ENCODE peak calls at places on chromosomes 2 and 18, in ten cellular contexts. W is heart left ventricle, N is body of pancreas, P is sigmoid colon, U is ovary, A is HCT116, H is esophagus squamous epithelium, M is lower leg skin, V is tibial nerve, E is A549. J is an unnamed sample.

GRCh38 chr18:27954226-27954625 is 222.7 kb downstream of the CDH2 start:
- DNase-seq in W (no peak), N (no peak), P (no peak), U (no peak), A (no peak), H (no peak), M (no peak), V (no peak), E (no peak), J (no peak)

GRCh38 chr2:1701556-1702185 is 42.6 kb downstream of the PXDN start:
- DNase-seq in W (no peak), N (no peak), P (peak), U (no peak), A (peak), H (no peak), M (peak), V (no peak), E (no peak), J (no peak)

GRCh38 chr2:7792031-7792651 is 874.9 kb downstream of the RNF144A start:
- DNase-seq in W (no peak), N (peak), P (no peak), U (no peak), A (no peak), H (no peak), M (peak), V (no peak), E (no peak), J (no peak)

GRCh38 chr2:62216616-62217015 is 20.7 kb downstream of the B3GNT2 start:
- DNase-seq in W (no peak), N (peak), P (no peak), U (no peak), A (no peak), H (no peak), M (peak), V (peak), E (no peak), J (no peak)

GRCh38 chr18:55256568-55257289 is 297.5 kb upstream of the CCDC68 start:
- DNase-seq in W (no peak), N (no peak), P (no peak), U (no peak), A (no peak), H (no peak), M (no peak), V (no peak), E (no peak), J (no peak)

GRCh38 chr18:57397440-57397839 is 37.7 kb upstream of the ONECUT2 start:
- DNase-seq in W (no peak), N (no peak), P (no peak), U (no peak), A (peak), H (no peak), M (no peak), V (no peak), E (no peak), J (no peak)

GRCh38 chr2:10169581-10169980 is 47.0 kb downstream of the RRM2 start:
- DNase-seq in W (no peak), N (no peak), P (no peak), U (no peak), A (no peak), H (no peak), M (no peak), V (no peak), E (no peak), J (no peak)

GRCh38 chr2:27271631-27272340 is 3.4 kb upstream of the DNAJC5G start:
- DNase-seq in W (no peak), N (no peak), P (peak), U (no peak), A (no peak), H (no peak), M (no peak), V (no peak), E (no peak), J (peak)

GRCh38 chr2:105887246-105887645 is 142.5 kb downstream of the NCK2 start:
- DNase-seq in W (no peak), N (no peak), P (no peak), U (no peak), A (no peak), H (no peak), M (peak), V (no peak), E (no peak), J (no peak)

GRCh38 chr18:37184209-37184868 is 355.4 kb downstream of the KIAA1328 start:
- DNase-seq in W (no peak), N (no peak), P (no peak), U (no peak), A (no peak), H (no peak), M (no peak), V (no peak), E (no peak), J (no peak)

GRCh38 chr18:77749189-77749588 is 499.5 kb downstream of the GALR1 start:
- DNase-seq in W (no peak), N (no peak), P (no peak), U (no peak), A (no peak), H (no peak), M (no peak), V (no peak), E (no peak), J (peak)

GRCh38 chr2:181788883-181789555 is 102.5 kb upstream of the ITPRID2 start:
- DNase-seq in W (no peak), N (no peak), P (no peak), U (no peak), A (no peak), H (no peak), M (no peak), V (no peak), E (no peak), J (no peak)

GRCh38 chr18:72871091-72871490 is 3.3 kb upstream of the NETO1 start:
- DNase-seq in W (no peak), N (no peak), P (no peak), U (no peak), A (no peak), H (no peak), M (no peak), V (no peak), E (no peak), J (no peak)

GRCh38 chr2:178403671-178404379 is 47.1 kb downstream of the PRKRA start:
- DNase-seq in W (no peak), N (no peak), P (no peak), U (no peak), A (no peak), H (no peak), M (no peak), V (no peak), E (no peak), J (no peak)

GRCh38 chr2:121771976-121772742 is 16.7 kb downstream of the TSN start:
- DNase-seq in W (peak), N (no peak), P (no peak), U (no peak), A (no peak), H (no peak), M (no peak), V (no peak), E (no peak), J (no peak)

GRCh38 chr2:96527052-96527964 is 9.2 kb upstream of the ARID5A start:
- DNase-seq in W (peak), N (no peak), P (peak), U (peak), A (no peak), H (no peak), M (no peak), V (no peak), E (no peak), J (no peak)

GRCh38 chr2:30710016-30710415 is 97.2 kb downstream of the CAPN13 start:
- DNase-seq in W (no peak), N (no peak), P (no peak), U (no peak), A (no peak), H (no peak), M (peak), V (no peak), E (no peak), J (no peak)

GRCh38 chr2:34316788-34317187 is 717.7 kb upstream of the FAM98A start:
- DNase-seq in W (no peak), N (no peak), P (no peak), U (no peak), A (no peak), H (no peak), M (no peak), V (no peak), E (no peak), J (no peak)

GRCh38 chr2:178845565-178846457 is 38.6 kb upstream of the TTN start:
- DNase-seq in W (no peak), N (no peak), P (no peak), U (no peak), A (no peak), H (no peak), M (no peak), V (no peak), E (no peak), J (no peak)

GRCh38 chr2:201532686-201533304 is 81.3 kb downstream of the STRADB start:
- DNase-seq in W (no peak), N (no peak), P (no peak), U (no peak), A (peak), H (no peak), M (no peak), V (no peak), E (no peak), J (no peak)

GRCh38 chr2:147989809-147990403 is 30.6 kb downstream of the ORC4 start:
- DNase-seq in W (no peak), N (no peak), P (no peak), U (no peak), A (peak), H (no peak), M (no peak), V (peak), E (peak), J (peak)

GRCh38 chr2:218991674-218992168 is 1.5 kb downstream of the CRYBA2 start:
- DNase-seq in W (no peak), N (no peak), P (peak), U (no peak), A (no peak), H (no peak), M (no peak), V (no peak), E (no peak), J (no peak)

GRCh38 chr18:28109781-28110460 is 67.0 kb downstream of the CDH2 start:
- DNase-seq in W (no peak), N (no peak), P (no peak), U (no peak), A (no peak), H (no peak), M (no peak), V (no peak), E (no peak), J (no peak)

GRCh38 chr2:225274751-225275150 is 124.8 kb upstream of the NYAP2 start:
- DNase-seq in W (no peak), N (peak), P (no peak), U (no peak), A (no peak), H (no peak), M (no peak), V (no peak), E (no peak), J (no peak)

GRCh38 chr18:8525692-8526091 is 83.5 kb upstream of the RAB12 start:
- DNase-seq in W (no peak), N (no peak), P (peak), U (no peak), A (no peak), H (no peak), M (no peak), V (no peak), E (no peak), J (no peak)

GRCh38 chr2:184261818-184262217 is 336.5 kb upstream of the ZNF804A start:
- DNase-seq in W (no peak), N (no peak), P (no peak), U (no peak), A (no peak), H (no peak), M (no peak), V (no peak), E (no peak), J (no peak)

GRCh38 chr2:120912101-120912985 is 176.7 kb downstream of the GLI2 start:
- DNase-seq in W (peak), N (peak), P (no peak), U (peak), A (peak), H (no peak), M (no peak), V (peak), E (peak), J (peak)

GRCh38 chr18:69840445-69840844 is 107.2 kb downstream of the CD226 start:
- DNase-seq in W (no peak), N (no peak), P (no peak), U (no peak), A (no peak), H (no peak), M (no peak), V (no peak), E (no peak), J (no peak)

DNA sequence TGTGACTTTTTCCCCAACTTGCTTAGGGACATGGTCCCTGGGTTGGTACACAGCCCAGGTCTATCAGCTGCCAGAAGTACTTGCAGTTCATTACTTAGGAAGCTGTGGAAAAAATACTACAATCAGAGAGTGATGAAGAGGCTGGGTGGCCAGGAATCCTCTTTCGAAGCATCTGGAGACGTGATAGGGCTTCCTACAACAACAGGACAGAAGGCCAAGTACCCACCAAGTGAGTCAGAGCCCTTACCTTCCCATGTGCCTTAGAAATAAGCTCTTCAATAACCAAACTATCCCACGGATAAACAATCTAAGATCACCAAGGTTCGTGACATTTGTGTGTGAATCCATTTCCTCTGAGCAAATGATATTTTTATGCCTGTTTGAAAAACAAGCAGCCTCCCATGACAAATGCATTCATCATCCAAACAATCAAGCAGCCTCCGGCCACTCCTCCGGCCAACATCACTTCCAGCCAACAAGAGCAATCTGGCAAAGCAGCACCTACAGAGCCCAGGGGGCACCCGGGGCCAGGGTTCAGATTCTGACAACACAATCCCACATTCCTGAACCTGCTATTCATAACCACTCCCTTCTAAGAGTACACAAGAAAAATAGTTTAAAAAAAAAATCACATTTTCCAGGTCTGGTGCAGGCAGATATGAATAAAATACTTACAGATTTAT is 26.4 kb downstream of the TBC1D8 start:
- DNase-seq in W (peak), N (peak), P (peak), U (no peak), A (peak), H (no peak), M (peak), V (peak), E (peak), J (no peak)
- TF ChIP-seq POLR2A in W (peak), N (no peak), P (no peak), U (no peak), A (no peak), H (no peak), M (no peak), V (no peak), E (no peak), J (no peak)

GRCh38 chr2:166700079-166700478 is 188.2 kb upstream of the XIRP2 start:
- DNase-seq in W (no peak), N (no peak), P (no peak), U (no peak), A (no peak), H (no peak), M (no peak), V (no peak), E (no peak), J (no peak)
- TF ChIP-seq CTCF in W (peak), N (peak), P (peak), U (no peak), A (no peak), H (no peak), M (no peak), V (no peak), E (no peak), J (no peak)

DNA sequence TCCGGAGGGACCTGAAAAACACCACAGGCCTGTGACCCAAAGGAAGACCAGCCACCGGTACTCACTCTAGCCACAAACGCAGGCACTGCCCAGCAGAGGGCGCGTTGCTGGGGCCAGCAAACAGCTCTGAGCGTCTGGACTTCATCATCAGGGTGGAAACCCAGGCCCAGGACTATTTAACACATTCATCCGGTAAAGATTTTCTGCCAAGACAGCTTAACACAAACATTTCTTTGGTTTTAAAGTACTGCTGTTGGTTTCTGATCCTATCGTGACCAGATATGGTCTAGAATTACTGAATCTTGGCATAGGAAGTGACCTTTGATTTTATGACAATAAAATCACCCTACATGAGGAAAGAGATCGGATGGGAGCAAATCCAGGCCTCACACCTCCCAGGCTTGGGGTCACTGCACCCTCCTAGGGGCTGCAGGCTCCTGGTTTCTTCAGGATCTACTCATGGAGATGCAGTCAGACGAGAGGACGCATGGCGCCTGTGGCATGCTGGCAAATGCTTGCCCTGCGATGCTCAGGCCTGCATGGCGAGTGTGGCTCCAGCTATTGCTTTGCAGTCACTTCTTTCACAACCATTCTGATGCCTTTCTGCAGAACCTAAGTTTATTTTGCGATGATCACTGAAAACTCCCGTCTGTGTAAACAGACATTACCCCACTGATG is 130.4 kb downstream of the COL4A4 start:
- DNase-seq in W (no peak), N (peak), P (peak), U (no peak), A (peak), H (no peak), M (no peak), V (peak), E (peak), J (peak)
- TF ChIP-seq POLR2A in W (no peak), N (no peak), P (no peak), U (no peak), A (no peak), H (no peak), M (no peak), V (no peak), E (no peak), J (no peak)

GRCh38 chr18:6069539-6069938 is 174.2 kb upstream of the TMEM200C start:
- DNase-seq in W (no peak), N (no peak), P (no peak), U (no peak), A (no peak), H (no peak), M (no peak), V (no peak), E (no peak), J (no peak)

GRCh38 chr18:6069103-6069502 is 173.8 kb upstream of the TMEM200C start:
- DNase-seq in W (no peak), N (no peak), P (no peak), U (no peak), A (no peak), H (no peak), M (no peak), V (no peak), E (no peak), J (no peak)
- TF ChIP-seq CTCF in W (no peak), N (no peak), P (no peak), U (no peak), A (no peak), H (no peak), M (no peak), V (no peak), E (no peak), J (no peak)

GRCh38 chr18:13416848-13417247 is 198.3 kb downstream of the LDLRAD4 start:
- DNase-seq in W (no peak), N (no peak), P (no peak), U (no peak), A (no peak), H (no peak), M (peak), V (no peak), E (no peak), J (no peak)

GRCh38 chr18:13416208-13416607 is 197.6 kb downstream of the LDLRAD4 start:
- DNase-seq in W (no peak), N (no peak), P (no peak), U (no peak), A (no peak), H (no peak), M (peak), V (no peak), E (no peak), J (no peak)

GRCh38 chr18:13415736-13416135 is 197.2 kb downstream of the LDLRAD4 start:
- DNase-seq in W (no peak), N (no peak), P (no peak), U (no peak), A (no peak), H (no peak), M (peak), V (no peak), E (no peak), J (no peak)

GRCh38 chr18:13420969-13421686 is 202.6 kb downstream of the LDLRAD4 start:
- DNase-seq in W (no peak), N (no peak), P (peak), U (no peak), A (no peak), H (no peak), M (peak), V (no peak), E (no peak), J (no peak)

GRCh38 chr18:13418013-13418710 is 199.6 kb downstream of the LDLRAD4 start:
- DNase-seq in W (no peak), N (no peak), P (no peak), U (no peak), A (no peak), H (no peak), M (peak), V (no peak), E (no peak), J (no peak)
- TF ChIP-seq POLR2A in W (no peak), N (no peak), P (no peak), U (no peak), A (no peak), H (no peak), M (no peak), V (no peak), E (no peak), J (no peak)